ENCODE peak calls at places on chromosomes 11 and 22, in five cellular contexts. V is stimulated activated CD4-positive, alpha-beta T cell treated with anti-CD3 and anti-CD28 coated beads, Interleukin-1b, Interleukin-23, amount 100 ng/mL, for 24 hours; R is EH; K is GM04503; M is T-helper 2 cell treated with Interferon-gamma antibody and Interleukin-4, amounts not matched to agents 5 μg/mL and 100 μg/mL, for 36 hours. S is an unnamed sample.
A peak's percentile ranks its signal among the peaks of the same experiment; 100 is the strongest.

GRCh38 chr11:100576044-100577021 is 110.8 kb upstream of the ARHGAP42 start:
- DNase-seq in V (peak; percentile 0), R (peak; percentile 65), K (no peak), M (no peak), S (no peak)

GRCh38 chr11:75230621-75231020 is 10.0 kb upstream of the TPBGL start:
- DNase-seq in V (no peak), R (no peak), K (no peak), M (no peak), S (no peak)

GRCh38 chr11:45751430-45751829 is 53.5 kb upstream of the SLC35C1 start:
- DNase-seq in V (no peak), R (no peak), K (no peak), M (no peak), S (no peak)

GRCh38 chr11:91837649-91838330 is 386.8 kb upstream of the FAT3 start:
- DNase-seq in V (no peak), R (no peak), K (no peak), M (no peak), S (no peak)

GRCh38 chr11:128503231-128503991 is 83.9 kb downstream of the ETS1 start:
- DNase-seq in V (no peak), R (peak; percentile 99), K (peak; percentile 94), M (no peak), S (no peak)

GRCh38 chr11:45322891-45323597 is 36.9 kb upstream of the SYT13 start:
- DNase-seq in V (no peak), R (no peak), K (no peak), M (no peak), S (no peak)

GRCh38 chr11:57751676-57752253 is at the start of gene BTBD18:
- DNase-seq in V (no peak), R (peak; percentile 57), K (no peak), M (no peak), S (no peak)

GRCh38 chr11:93718057-93718563 is 23.2 kb downstream of the TAF1D start:
- DNase-seq in V (no peak), R (no peak), K (no peak), M (no peak), S (no peak)

GRCh38 chr11:67118059-67118766 is 850 bp upstream of the KDM2A start:
- DNase-seq in V (peak; percentile 35), R (peak; percentile 42), K (no peak), M (peak; percentile 53), S (peak; percentile 29)

GRCh38 chr22:42343551-42344081 is 73.2 kb upstream of the TCF20 start:
- DNase-seq in V (no peak), R (peak; percentile 33), K (no peak), M (no peak), S (no peak)

GRCh38 chr22:35556666-35557065 is 16.0 kb downstream of the RASD2 start:
- DNase-seq in V (no peak), R (no peak), K (no peak), M (no peak), S (no peak)

GRCh38 chr22:17924735-17925727 is 99.3 kb downstream of the MICAL3 start:
- DNase-seq in V (no peak), R (no peak), K (no peak), M (no peak), S (no peak)

GRCh38 chr22:41048791-41049717 is 43.3 kb upstream of the EP300 start:
- DNase-seq in V (no peak), R (peak; percentile 96), K (peak; percentile 36), M (no peak), S (no peak)

GRCh38 chr22:47996446-47996857 is 1234.0 kb downstream of the TBC1D22A start:
- DNase-seq in V (no peak), R (no peak), K (no peak), M (no peak), S (no peak)

GRCh38 chr11:460331-461199 is 10.5 kb downstream of the PTDSS2 start:
- DNase-seq in V (no peak), R (no peak), K (no peak), M (no peak), S (no peak)

GRCh38 chr11:97722721-97723120 is 1298.0 kb upstream of the CNTN5 start:
- DNase-seq in V (no peak), R (no peak), K (no peak), M (no peak), S (no peak)

GRCh38 chr11:76233936-76234703 is 27.8 kb upstream of the WNT11 start:
- DNase-seq in V (peak; percentile 9), R (peak; percentile 36), K (no peak), M (no peak), S (no peak)

GRCh38 chr22:37420656-37421467 is 6.4 kb downstream of the ELFN2 start:
- DNase-seq in V (no peak), R (no peak), K (no peak), M (no peak), S (no peak)

GRCh38 chr11:16867097-16867496 is 128.7 kb downstream of the C11orf58 start:
- DNase-seq in V (no peak), R (no peak), K (no peak), M (no peak), S (no peak)

GRCh38 chr11:28628412-28628811 is 520.2 kb downstream of the METTL15 start:
- DNase-seq in V (no peak), R (no peak), K (no peak), M (no peak), S (no peak)

GRCh38 chr11:36123353-36124220 is 165.6 kb downstream of the COMMD9 start:
- DNase-seq in V (no peak), R (no peak), K (no peak), M (no peak), S (no peak)

GRCh38 chr11:70031631-70032469 is 46.3 kb upstream of the ANO1 start:
- DNase-seq in V (no peak), R (no peak), K (no peak), M (no peak), S (no peak)

GRCh38 chr11:86663741-86664140 is 8.7 kb downstream of the ME3 start:
- DNase-seq in V (no peak), R (no peak), K (no peak), M (no peak), S (no peak)

GRCh38 chr22:33299245-33299956 is 241.2 kb upstream of the SYN3 start:
- DNase-seq in V (no peak), R (no peak), K (no peak), M (no peak), S (no peak)

S was measured in activated naive CD4-positive, alpha-beta T cell.